ENCODE peak calls at places on chromosomes 16 and 17, in six cellular contexts. T is MM.1S, H is astrocyte of the spinal cord, Q is tibial artery, A is brain microvascular endothelial cell, B is kidney epithelial cell. D is an unnamed sample.

GRCh38 chr17:81246343-81246670 is 7.2 kb downstream of the NDUFAF8 start:
- DNase-seq in T (no peak), H (no peak), Q (no peak), A (no peak), B (no peak), D (no peak)

GRCh38 chr16:49482690-49483089 is 109.1 kb downstream of the C16orf78 start:
- DNase-seq in T (no peak), H (no peak), Q (peak), A (no peak), B (no peak), D (no peak)

GRCh38 chr17:49872776-49873377 is 25.0 kb upstream of the TAC4 start:
- DNase-seq in T (no peak), H (no peak), Q (no peak), A (no peak), B (no peak), D (no peak)

GRCh38 chr17:60901222-60901621 is 223.6 kb downstream of the BCAS3 start:
- DNase-seq in T (no peak), H (no peak), Q (no peak), A (no peak), B (no peak), D (no peak)

GRCh38 chr17:9331512-9332163 is 244.0 kb downstream of the STX8 start:
- DNase-seq in T (no peak), H (no peak), Q (no peak), A (no peak), B (no peak), D (no peak)

GRCh38 chr16:56547120-56547948 is 17.5 kb upstream of the MT4 start:
- DNase-seq in T (peak), H (peak), Q (no peak), A (peak), B (peak), D (no peak)

GRCh38 chr17:55577687-55578086 is 66.4 kb upstream of the SMIM36 start:
- DNase-seq in T (peak), H (peak), Q (no peak), A (peak), B (peak), D (no peak)

GRCh38 chr16:149024-149675 is 3.3 kb upstream of the HBZ start:
- DNase-seq in T (no peak), H (peak), Q (no peak), A (peak), B (no peak), D (no peak)

GRCh38 chr16:84514874-84515835 is 10.7 kb upstream of the MEAK7 start:
- DNase-seq in T (peak), H (no peak), Q (no peak), A (no peak), B (no peak), D (peak)

GRCh38 chr17:1110844-1111598 is 68.8 kb downstream of the ABR start:
- DNase-seq in T (no peak), H (peak), Q (peak), A (peak), B (peak), D (no peak)

GRCh38 chr16:48613061-48613957 is 3.3 kb upstream of the N4BP1 start:
- DNase-seq in T (peak), H (no peak), Q (no peak), A (peak), B (no peak), D (peak)

DNA sequence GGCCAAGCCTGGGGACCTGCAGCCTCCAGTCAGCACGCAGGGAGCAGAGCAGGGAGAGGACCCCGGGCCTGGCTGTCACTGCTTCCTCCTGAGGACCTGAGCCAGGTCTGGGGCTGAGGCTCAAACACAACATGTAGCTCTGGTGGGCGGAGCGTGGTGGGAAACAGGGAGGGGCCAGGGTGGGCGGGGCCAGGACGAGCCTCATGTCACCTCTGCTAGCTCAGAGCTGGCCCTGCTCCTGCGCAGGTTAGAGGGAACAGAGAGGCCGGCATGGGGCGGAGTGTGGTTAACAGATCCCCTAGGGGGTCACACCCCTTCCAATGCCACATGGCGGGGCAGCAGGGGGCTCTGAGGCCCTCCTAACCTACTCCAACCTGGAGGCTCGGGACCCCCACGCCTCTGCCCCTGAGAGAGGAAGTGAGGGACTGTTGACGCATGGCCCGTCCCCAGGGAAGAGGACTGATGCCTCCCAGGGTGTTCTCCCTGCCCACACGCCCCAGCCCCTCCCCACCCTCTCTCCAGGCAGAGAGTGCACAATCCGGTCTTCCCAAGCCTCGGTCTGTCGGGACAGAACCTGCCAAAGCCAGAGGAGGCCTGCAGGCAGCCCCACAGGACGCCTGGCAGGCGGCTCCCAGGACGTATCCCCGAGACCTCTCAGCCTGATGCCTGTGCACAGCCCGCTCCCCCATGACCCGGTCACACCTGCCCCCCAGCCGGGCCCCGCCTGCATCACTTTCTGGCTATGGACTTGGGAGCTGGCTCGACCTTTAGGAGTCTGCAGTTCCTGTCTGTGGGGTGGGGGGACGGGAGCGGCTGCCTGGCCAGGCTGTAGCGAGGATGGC is 15.2 kb downstream of the PIEZO1 start:
- DNase-seq in T (no peak), H (peak), Q (no peak), A (no peak), B (no peak), D (no peak)
- H3K4me3 ChIP-seq in T (no peak), H (no peak), Q (no peak), A (no peak), B (peak), D (peak)

DNA sequence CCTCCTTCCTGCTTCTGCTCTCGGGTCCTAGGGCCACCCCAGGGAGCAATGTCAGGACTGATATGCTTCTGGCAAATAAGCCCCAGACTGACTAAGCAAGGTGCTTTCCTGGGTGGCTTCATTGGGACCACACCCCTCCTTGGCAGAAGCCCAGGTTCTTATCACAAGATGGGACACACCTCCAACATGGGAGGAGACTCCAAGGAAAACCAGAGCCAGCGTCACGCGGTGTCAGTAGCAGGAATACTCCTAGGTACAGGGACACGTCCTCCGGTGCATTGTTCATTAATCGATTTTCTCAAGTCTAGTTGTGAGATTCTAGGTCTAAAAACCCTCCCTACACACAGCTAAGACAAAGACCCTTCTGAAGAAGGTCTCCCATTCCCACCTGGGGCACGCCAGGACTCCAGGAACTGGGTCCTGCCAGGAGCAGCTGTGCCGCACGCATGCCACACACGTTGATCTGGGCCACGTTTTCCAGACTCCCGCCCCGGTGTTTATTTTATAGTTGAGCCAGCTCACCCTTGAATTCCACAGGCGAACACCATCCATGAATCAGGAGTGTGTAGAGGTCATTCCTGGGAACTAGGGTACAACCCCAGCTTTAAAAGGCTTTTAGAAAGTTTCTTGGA is 30.8 kb downstream of the FA2H start:
- DNase-seq in T (no peak), H (peak), Q (no peak), A (peak), B (peak), D (peak)
- H3K4me3 ChIP-seq in T (no peak), H (no peak), Q (no peak), A (no peak), B (peak), D (no peak)

GRCh38 chr17:48626202-48626469 is at the start of gene HOXB9:
- DNase-seq in T (no peak), H (no peak), Q (no peak), A (no peak), B (no peak), D (no peak)
- H3K4me3 ChIP-seq in T (peak), H (peak), Q (peak), A (no peak), B (peak), D (peak)

GRCh38 chr16:1918890-1919679 is 870 bp upstream of the HS3ST6 start:
- DNase-seq in T (no peak), H (no peak), Q (no peak), A (no peak), B (no peak), D (no peak)

GRCh38 chr16:1918312-1918889 is at the start of gene HS3ST6:
- DNase-seq in T (no peak), H (no peak), Q (no peak), A (no peak), B (no peak), D (no peak)

GRCh38 chr16:1916654-1916990 is 1.6 kb downstream of the HS3ST6 start:
- DNase-seq in T (no peak), H (no peak), Q (no peak), A (no peak), B (no peak), D (no peak)

GRCh38 chr16:1917056-1917664 is 1.1 kb downstream of the HS3ST6 start:
- DNase-seq in T (no peak), H (no peak), Q (no peak), A (no peak), B (no peak), D (no peak)

GRCh38 chr16:1917665-1918111 is 527 bp downstream of the HS3ST6 start:
- DNase-seq in T (no peak), H (no peak), Q (no peak), A (no peak), B (no peak), D (no peak)
- H3K4me3 ChIP-seq in T (no peak), H (no peak), Q (no peak), A (no peak), B (no peak), D (peak)

GRCh38 chr17:74325743-74326379 is at the start of gene KIF19:
- DNase-seq in T (peak), H (no peak), Q (no peak), A (no peak), B (no peak), D (peak)
- H3K4me3 ChIP-seq in T (no peak), H (no peak), Q (peak), A (no peak), B (no peak), D (peak)

DNA sequence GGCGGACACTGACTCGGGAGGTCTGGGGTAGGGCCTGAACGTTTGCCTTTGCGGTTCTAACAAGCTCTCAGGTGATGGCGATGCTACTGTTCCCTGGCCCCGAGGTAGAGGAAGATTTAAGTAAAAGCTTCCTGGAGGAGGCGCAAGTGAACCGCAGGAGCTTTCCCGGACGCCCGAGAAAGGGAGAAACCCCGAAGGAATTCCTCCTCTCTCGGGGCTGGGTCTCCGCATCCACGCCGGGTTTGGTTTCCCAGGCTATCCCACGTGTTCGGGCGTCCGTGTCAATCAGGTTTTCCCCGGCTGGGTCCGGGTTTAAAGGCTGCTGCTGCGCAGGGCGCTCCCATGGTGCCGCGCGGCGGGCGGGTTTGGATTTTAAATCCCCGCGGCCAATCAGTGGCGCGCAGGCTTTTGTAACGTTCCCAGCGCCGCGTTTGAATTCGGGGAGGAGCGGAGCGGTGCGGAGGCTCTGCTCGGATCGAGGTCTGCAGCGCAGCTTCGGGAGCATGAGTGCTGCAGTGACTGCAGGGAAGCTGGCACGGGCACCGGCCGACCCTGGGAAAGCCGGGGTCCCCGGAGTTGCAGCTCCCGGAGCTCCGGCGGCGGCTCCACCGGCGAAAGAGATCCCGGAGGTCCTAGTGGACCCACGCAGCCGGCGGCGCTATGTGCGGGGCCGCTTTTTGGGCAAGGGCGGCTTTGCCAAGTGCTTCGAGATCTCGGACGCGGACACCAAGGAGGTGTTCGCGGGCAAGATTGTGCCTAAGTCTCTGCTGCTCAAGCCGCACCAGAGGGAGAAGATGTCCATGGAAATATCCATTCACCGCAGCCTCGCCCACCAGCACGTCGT is at the start of gene PLK1:
- DNase-seq in T (peak), H (peak), Q (peak), A (peak), B (peak), D (peak)
- H3K4me3 ChIP-seq in T (peak), H (peak), Q (peak), A (peak), B (peak), D (peak)

DNA sequence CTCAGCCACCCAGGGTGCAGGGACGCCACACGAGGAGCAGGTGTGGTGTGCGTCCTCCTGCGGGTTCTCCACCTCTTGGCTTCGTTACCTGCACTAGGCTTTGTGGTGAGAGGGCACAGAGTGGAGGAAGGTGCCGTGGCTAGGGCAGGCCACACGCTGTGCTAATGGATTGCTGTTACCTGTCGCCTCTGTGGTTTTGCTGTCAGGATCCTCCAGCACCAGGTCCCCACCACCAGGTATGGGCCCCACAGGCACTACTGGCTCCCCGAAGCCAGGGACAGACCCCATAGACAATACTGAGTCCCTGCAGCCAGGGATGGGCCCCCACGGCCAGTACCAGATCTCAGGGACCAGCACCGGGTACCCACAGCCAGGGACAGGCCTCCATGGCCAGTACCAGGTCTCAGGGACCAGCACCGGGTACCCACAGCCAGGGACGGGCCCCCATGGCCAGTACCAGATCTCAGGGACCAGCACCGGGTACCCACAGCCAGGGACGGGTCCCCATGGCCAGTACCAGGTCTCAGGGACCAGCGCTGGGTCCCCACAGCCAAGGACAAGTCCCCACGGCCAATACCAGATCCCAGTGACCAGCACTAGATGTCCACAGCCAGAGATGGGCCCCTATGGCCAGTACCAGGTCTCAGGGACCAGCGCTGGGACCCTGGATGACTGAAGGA is 315.6 kb downstream of the SEC14L1 start:
- DNase-seq in T (no peak), H (no peak), Q (no peak), A (no peak), B (no peak), D (no peak)
- H3K4me3 ChIP-seq in T (no peak), H (no peak), Q (no peak), A (no peak), B (no peak), D (no peak)

DNA sequence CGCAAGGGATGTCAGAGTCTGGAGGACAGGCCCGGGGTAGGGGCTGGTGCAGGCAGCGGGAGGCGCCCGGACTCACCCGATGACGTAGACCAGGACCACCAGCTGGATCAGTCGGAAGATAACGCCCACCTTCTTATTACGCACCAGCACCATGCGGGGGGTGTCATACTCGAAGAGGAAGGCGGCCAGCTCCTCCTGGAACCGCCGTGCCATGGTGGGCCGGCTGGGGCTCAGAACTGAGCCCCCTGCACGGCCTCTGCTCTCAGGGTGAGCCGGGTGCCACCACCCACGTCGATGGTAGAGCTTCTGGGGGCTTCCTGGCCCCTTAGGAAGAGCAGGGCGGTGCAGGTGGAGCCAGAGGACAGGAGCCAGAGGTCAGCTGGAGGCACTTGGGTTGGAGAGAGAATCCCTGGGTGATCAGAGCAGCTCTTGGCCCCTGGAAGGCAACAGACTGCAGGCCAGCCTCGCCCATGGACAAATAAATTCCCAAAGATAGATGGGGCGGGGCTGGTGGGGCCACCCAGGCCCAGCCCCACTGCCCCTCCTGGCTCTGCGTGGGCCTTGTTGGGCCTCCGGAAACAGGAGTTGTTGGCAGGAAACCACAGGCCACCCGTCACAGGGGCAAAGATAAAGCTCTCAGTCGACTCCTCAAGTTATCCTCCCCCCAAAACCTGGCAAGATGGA is at the start of gene P2RX1:
- DNase-seq in T (peak), H (no peak), Q (peak), A (no peak), B (no peak), D (peak)
- H3K4me3 ChIP-seq in T (peak), H (no peak), Q (peak), A (no peak), B (no peak), D (peak)

D was measured in stomach.